ENCODE peak calls at places on chromosomes 2 and 18, in four cellular contexts. Z, O, N and H are unnamed samples.

GRCh38 chr2:145203931-145204330 is 684.0 kb upstream of the ZEB2 start:
- DNase-seq in Z (no peak), O (peak), N (no peak), H (no peak)

GRCh38 chr2:20135631-20136050 is 84.2 kb upstream of the LAPTM4A start:
- DNase-seq in Z (peak), O (peak), N (peak), H (peak)

GRCh38 chr2:218357194-218358177 is 829 bp downstream of the CATIP start:
- DNase-seq in Z (no peak), O (no peak), N (no peak), H (no peak)

GRCh38 chr2:235669983-235670962 is 176.4 kb downstream of the AGAP1 start:
- DNase-seq in Z (peak), O (peak), N (peak), H (peak)

GRCh38 chr2:37892436-37893114 is 32.5 kb upstream of the RMDN2 start:
- DNase-seq in Z (no peak), O (no peak), N (no peak), H (no peak)

GRCh38 chr2:180174580-180174979 is 167.5 kb upstream of the CWC22 start:
- DNase-seq in Z (no peak), O (no peak), N (no peak), H (no peak)

GRCh38 chr2:208359632-208359986 is 47.0 kb upstream of the PTH2R start:
- DNase-seq in Z (no peak), O (no peak), N (peak), H (no peak)

GRCh38 chr2:12352891-12353290 is 363.8 kb upstream of the TRIB2 start:
- DNase-seq in Z (no peak), O (peak), N (no peak), H (no peak)

GRCh38 chr2:110770308-110770695 is 37.9 kb downstream of the ACOXL start:
- DNase-seq in Z (no peak), O (no peak), N (no peak), H (no peak)

GRCh38 chr2:11938196-11938595 is 191.8 kb downstream of the LPIN1 start:
- DNase-seq in Z (no peak), O (peak), N (peak), H (peak)

GRCh38 chr2:1742680-1743395 is 1.5 kb downstream of the PXDN start:
- DNase-seq in Z (peak), O (peak), N (peak), H (peak)

GRCh38 chr18:63096327-63096874 is 223.2 kb downstream of the BCL2 start:
- DNase-seq in Z (no peak), O (no peak), N (no peak), H (no peak)

GRCh38 chr2:202038471-202039277 is 5.0 kb downstream of the FZD7 start:
- DNase-seq in Z (peak), O (peak), N (no peak), H (peak)

GRCh38 chr2:216083464-216084279 is 2.0 kb downstream of the TMEM169 start:
- DNase-seq in Z (peak), O (peak), N (no peak), H (no peak)

GRCh38 chr2:143885461-143885860 is 634.5 kb downstream of the ZEB2 start:
- DNase-seq in Z (peak), O (no peak), N (no peak), H (no peak)

GRCh38 chr2:235162544-235163197 is 210.9 kb downstream of the SH3BP4 start:
- DNase-seq in Z (peak), O (peak), N (no peak), H (no peak)

GRCh38 chr2:46066591-46066990 is 230.6 kb upstream of the EPAS1 start:
- DNase-seq in Z (peak), O (peak), N (no peak), H (no peak)

GRCh38 chr2:65662654-65663432 is 230.4 kb upstream of the SPRED2 start:
- DNase-seq in Z (peak), O (peak), N (peak), H (no peak)

GRCh38 chr2:55154525-55155030 is 77.5 kb downstream of the CLHC1 start:
- DNase-seq in Z (no peak), O (no peak), N (no peak), H (no peak)

GRCh38 chr2:98909381-98910211 is 26.4 kb downstream of the CRACDL start:
- DNase-seq in Z (peak), O (peak), N (no peak), H (peak)

GRCh38 chr18:80229766-80230745 is 17.3 kb downstream of the PARD6G start:
- DNase-seq in Z (no peak), O (no peak), N (no peak), H (no peak)

GRCh38 chr2:40511661-40512213 is 59.8 kb upstream of the SLC8A1 start:
- DNase-seq in Z (peak), O (peak), N (peak), H (peak)

GRCh38 chr2:31997653-31998052 is 13.2 kb downstream of the MEMO1 start:
- DNase-seq in Z (peak), O (peak), N (no peak), H (no peak)

GRCh38 chr18:3454365-3455089 is 4.6 kb downstream of the TGIF1 start:
- DNase-seq in Z (peak), O (peak), N (no peak), H (no peak)

GRCh38 chr18:76467371-76468190 is 27.5 kb downstream of the ZNF516 start:
- DNase-seq in Z (peak), O (peak), N (no peak), H (no peak)

GRCh38 chr2:238262496-238263122 is 22.8 kb upstream of the HES6 start:
- DNase-seq in Z (no peak), O (no peak), N (no peak), H (peak)

GRCh38 chr2:26394694-26395093 is 7.0 kb upstream of the DRC1 start:
- DNase-seq in Z (peak), O (peak), N (no peak), H (no peak)

GRCh38 chr2:35503311-35503710 is 852.3 kb upstream of the CRIM1 start:
- DNase-seq in Z (no peak), O (no peak), N (no peak), H (no peak)

GRCh38 chr2:191746809-191747208 is 68.9 kb downstream of the NABP1 start:
- DNase-seq in Z (peak), O (no peak), N (peak), H (no peak)

GRCh38 chr18:62331581-62332436 is 6.7 kb downstream of the TNFRSF11A start:
- DNase-seq in Z (peak), O (peak), N (no peak), H (no peak)

GRCh38 chr2:74186038-74186437 is 7.4 kb upstream of the MOB1A start:
- DNase-seq in Z (no peak), O (no peak), N (no peak), H (no peak)

GRCh38 chr18:6628189-6628588 is 101.3 kb upstream of the ARHGAP28 start:
- DNase-seq in Z (no peak), O (no peak), N (no peak), H (no peak)

GRCh38 chr2:15159751-15160177 is 401.4 kb downstream of the NBAS start:
- DNase-seq in Z (peak), O (peak), N (no peak), H (no peak)

GRCh38 chr2:61993422-61994024 is 88.0 kb downstream of the COMMD1 start:
- DNase-seq in Z (peak), O (peak), N (no peak), H (no peak)

GRCh38 chr18:14074187-14074586 is 58.0 kb downstream of the ZNF519 start:
- DNase-seq in Z (no peak), O (no peak), N (no peak), H (no peak)

GRCh38 chr2:172082944-172083718 is 2.2 kb upstream of the DLX1 start:
- DNase-seq in Z (no peak), O (no peak), N (no peak), H (no peak)

GRCh38 chr2:58620127-58620526 is 379.0 kb upstream of the FANCL start:
- DNase-seq in Z (peak), O (no peak), N (no peak), H (no peak)

GRCh38 chr2:70549962-70550361 is 3.7 kb downstream of the TGFA start:
- DNase-seq in Z (no peak), O (no peak), N (no peak), H (no peak)

GRCh38 chr2:109031481-109032228 is 42.6 kb upstream of the EDAR start:
- DNase-seq in Z (peak), O (peak), N (peak), H (peak)

GRCh38 chr2:134392689-134393476 is 139.0 kb downstream of the MGAT5 start:
- DNase-seq in Z (peak), O (peak), N (peak), H (no peak)
- TF ChIP-seq CTCF in Z (no peak), O (peak), N (no peak), H (no peak)

GRCh38 chr18:45102863-45103262 is 422.2 kb downstream of the SETBP1 start:
- DNase-seq in Z (no peak), O (no peak), N (no peak), H (no peak)
- H3K4me3 ChIP-seq in Z (no peak), O (no peak), N (no peak), H (no peak)

DNA sequence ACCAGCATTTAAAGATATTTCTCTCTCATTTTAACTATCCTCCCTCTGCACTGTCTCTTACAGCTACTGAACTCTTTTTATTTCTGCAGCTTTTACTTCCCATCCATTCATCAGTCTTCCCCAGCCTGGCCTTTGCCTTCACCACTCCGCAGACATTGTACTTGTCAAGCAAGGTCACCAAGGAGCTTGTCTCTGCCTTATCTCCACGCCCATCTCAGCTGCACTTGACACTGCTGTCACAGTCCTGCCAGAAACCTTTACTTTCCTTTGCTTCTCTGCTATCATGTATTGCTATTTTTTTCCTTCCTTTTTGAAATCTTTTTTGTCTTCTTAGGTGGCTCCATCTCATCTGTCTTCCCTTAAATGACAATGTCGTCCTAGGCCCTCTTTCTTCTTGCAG is 147.0 kb downstream of the VWC2L start:
- DNase-seq in Z (no peak), O (no peak), N (no peak), H (no peak)
- TF ChIP-seq CTCF in Z (no peak), O (no peak), N (no peak), H (no peak)

GRCh38 chr2:197838036-197838435 is 33.6 kb downstream of the PLCL1 start:
- DNase-seq in Z (peak), O (peak), N (no peak), H (no peak)
- H3K4me3 ChIP-seq in Z (peak), O (no peak), N (no peak), H (peak)

DNA sequence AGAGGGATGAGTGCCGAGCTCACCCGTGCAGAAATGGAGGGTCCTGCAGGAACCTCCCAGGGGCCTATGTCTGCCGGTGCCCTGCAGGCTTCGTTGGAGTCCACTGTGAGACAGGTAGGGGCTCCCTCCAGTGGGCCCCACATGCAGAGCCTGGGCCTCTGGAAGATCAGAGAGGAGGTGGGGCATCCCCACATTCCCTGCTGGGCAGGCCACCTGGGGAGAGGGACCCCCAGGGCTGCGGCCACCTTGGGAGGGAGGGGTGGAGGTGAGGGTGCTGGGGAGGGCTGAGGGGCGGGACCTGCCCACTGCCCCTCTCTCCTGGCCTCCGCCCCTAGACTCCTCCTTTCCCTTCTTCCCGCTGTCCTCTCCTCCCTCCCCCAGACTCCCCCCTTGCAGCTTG is 38.5 kb downstream of the MTERF4 start:
- DNase-seq in Z (no peak), O (no peak), N (no peak), H (no peak)
- TF ChIP-seq CTCF in Z (no peak), O (no peak), N (no peak), H (no peak)

GRCh38 chr2:88835726-88836125 is 144.3 kb downstream of the RPIA start:
- DNase-seq in Z (no peak), O (no peak), N (no peak), H (no peak)
- H3K4me3 ChIP-seq in Z (no peak), O (no peak), N (no peak), H (no peak)

GRCh38 chr18:57052173-57052572 is 94.7 kb upstream of the BOD1L2 start:
- DNase-seq in Z (no peak), O (no peak), N (no peak), H (no peak)
- TF ChIP-seq CTCF in Z (no peak), O (no peak), N (no peak), H (no peak)

GRCh38 chr2:127226132-127226519 is 6.0 kb upstream of the CYP27C1 start:
- DNase-seq in Z (no peak), O (no peak), N (no peak), H (no peak)
- H3K4me3 ChIP-seq in Z (no peak), O (no peak), N (no peak), H (no peak)

GRCh38 chr2:240271716-240272341 is 131.4 kb upstream of the OTOS start:
- DNase-seq in Z (no peak), O (no peak), N (no peak), H (no peak)

GRCh38 chr2:240275386-240275785 is 134.9 kb upstream of the OTOS start:
- DNase-seq in Z (no peak), O (no peak), N (no peak), H (no peak)

GRCh38 chr2:240269380-240269779 is 128.9 kb upstream of the OTOS start:
- DNase-seq in Z (no peak), O (no peak), N (no peak), H (no peak)

GRCh38 chr2:240269886-240270285 is 129.4 kb upstream of the OTOS start:
- DNase-seq in Z (no peak), O (no peak), N (no peak), H (no peak)
- TF ChIP-seq CTCF in Z (no peak), O (no peak), N (no peak), H (no peak)